ENCODE peak calls at places on chromosomes 1 and 21, in nine cellular contexts. J is endothelial cell, I is NCI-H2029, W is COR-L47, Z is foreskin melanocyte, C is iris pigment epithelial cell, K is HuH-7, Q is occipital lobe, B is cerebellar cortex. M is an unnamed sample.

GRCh38 chr1:97603776-97604175 is 317.1 kb downstream of the DPYD start:
- DNase-seq in J (no peak), I (no peak), W (no peak), Z (peak; percentile 2), C (peak; percentile 65), K (no peak), Q (no peak), B (no peak), M (no peak)

GRCh38 chr1:239719642-239720258 is 333.4 kb downstream of the CHRM3 start:
- DNase-seq in J (peak; percentile 4), I (no peak), W (peak; percentile 13), Z (peak; percentile 91), C (peak; percentile 15), K (no peak), Q (no peak), B (no peak), M (no peak)

GRCh38 chr1:219542828-219543518 is 69.9 kb downstream of the ZC3H11B start:
- DNase-seq in J (no peak), I (no peak), W (no peak), Z (no peak), C (peak; percentile 62), K (no peak), Q (no peak), B (no peak), M (no peak)

GRCh38 chr1:206445116-206445515 is 25.2 kb upstream of the IKBKE start:
- DNase-seq in J (no peak), I (no peak), W (no peak), Z (no peak), C (peak; percentile 20), K (no peak), Q (no peak), B (no peak), M (peak; percentile 80)

GRCh38 chr21:41706678-41707077 is 60.2 kb downstream of the RIPK4 start:
- DNase-seq in J (no peak), I (peak; percentile 79), W (no peak), Z (no peak), C (peak; percentile 50), K (peak; percentile 78), Q (no peak), B (no peak), M (no peak)

GRCh38 chr1:39919545-39919944 is 17.8 kb upstream of the MYCL start:
- DNase-seq in J (peak; percentile 44), I (peak; percentile 100), W (peak; percentile 100), Z (no peak), C (peak; percentile 67), K (peak; percentile 91), Q (no peak), B (peak; percentile 77), M (no peak)

GRCh38 chr1:205456868-205457724 is 1.3 kb upstream of the BLACAT1 start:
- DNase-seq in J (no peak), I (peak; percentile 47), W (peak; percentile 38), Z (no peak), C (no peak), K (no peak), Q (no peak), B (peak; percentile 72), M (no peak)

GRCh38 chr1:47915677-47916353 is 81.4 kb downstream of the TRABD2B start:
- DNase-seq in J (no peak), I (no peak), W (no peak), Z (no peak), C (no peak), K (no peak), Q (no peak), B (no peak), M (no peak)

GRCh38 chr1:243950166-243950565 is 100.1 kb upstream of the AKT3 start:
- DNase-seq in J (no peak), I (no peak), W (no peak), Z (peak; percentile 89), C (peak; percentile 94), K (no peak), Q (no peak), B (no peak), M (no peak)

GRCh38 chr1:223700942-223701637 is 11.2 kb upstream of the CAPN2 start:
- DNase-seq in J (no peak), I (no peak), W (no peak), Z (peak; percentile 98), C (peak; percentile 98), K (no peak), Q (peak; percentile 10), B (peak; percentile 66), M (peak; percentile 46)

GRCh38 chr1:42189931-42190853 is 25.6 kb upstream of the GUCA2A start:
- DNase-seq in J (no peak), I (no peak), W (no peak), Z (no peak), C (peak; percentile 41), K (no peak), Q (no peak), B (no peak), M (no peak)

GRCh38 chr1:20848162-20848561 is 61.1 kb upstream of the HP1BP3 start:
- DNase-seq in J (no peak), I (no peak), W (no peak), Z (no peak), C (peak; percentile 75), K (no peak), Q (no peak), B (no peak), M (no peak)

GRCh38 chr1:68449901-68450300 is at the start of gene RPE65:
- DNase-seq in J (no peak), I (no peak), W (peak; percentile 34), Z (peak; percentile 67), C (no peak), K (no peak), Q (no peak), B (no peak), M (no peak)

GRCh38 chr1:206557636-206558473 is 50.5 kb downstream of the RASSF5 start:
- DNase-seq in J (no peak), I (peak; percentile 77), W (peak; percentile 12), Z (no peak), C (no peak), K (no peak), Q (no peak), B (peak; percentile 33), M (no peak)

GRCh38 chr21:42514883-42515228 is 1.2 kb downstream of the SLC37A1 start:
- DNase-seq in J (no peak), I (no peak), W (no peak), Z (no peak), C (no peak), K (no peak), Q (no peak), B (no peak), M (no peak)

GRCh38 chr21:31180256-31181088 is 142.2 kb upstream of the KRTAP19-8 start:
- DNase-seq in J (no peak), I (peak; percentile 34), W (no peak), Z (peak; percentile 41), C (peak; percentile 50), K (peak; percentile 21), Q (no peak), B (peak; percentile 79), M (no peak)

GRCh38 chr1:2300004-2300771 is 72.1 kb downstream of the SKI start:
- DNase-seq in J (no peak), I (no peak), W (no peak), Z (no peak), C (no peak), K (no peak), Q (no peak), B (no peak), M (no peak)

GRCh38 chr1:109969907-109970306 is 14.7 kb upstream of the AHCYL1 start:
- DNase-seq in J (no peak), I (no peak), W (no peak), Z (no peak), C (no peak), K (no peak), Q (no peak), B (no peak), M (no peak)

GRCh38 chr21:33240404-33240803 is 10.7 kb downstream of the IFNAR2 start:
- DNase-seq in J (no peak), I (no peak), W (no peak), Z (no peak), C (no peak), K (no peak), Q (no peak), B (no peak), M (no peak)

GRCh38 chr1:18198240-18198639 is 90.6 kb downstream of the IGSF21 start:
- DNase-seq in J (no peak), I (no peak), W (no peak), Z (no peak), C (no peak), K (no peak), Q (no peak), B (no peak), M (no peak)

GRCh38 chr1:25804244-25804963 is 4.4 kb downstream of the SELENON start:
- DNase-seq in J (no peak), I (no peak), W (no peak), Z (peak; percentile 61), C (peak; percentile 29), K (no peak), Q (no peak), B (no peak), M (peak; percentile 78)

GRCh38 chr1:34166191-34167090 is 1.4 kb upstream of the CSMD2 start:
- DNase-seq in J (peak; percentile 16), I (no peak), W (no peak), Z (no peak), C (no peak), K (no peak), Q (peak; percentile 67), B (no peak), M (peak; percentile 48)

GRCh38 chr21:27292851-27293638 is 326.2 kb upstream of the ADAMTS5 start:
- DNase-seq in J (no peak), I (no peak), W (no peak), Z (no peak), C (no peak), K (no peak), Q (no peak), B (no peak), M (no peak)

GRCh38 chr1:228697209-228698016 is 37.9 kb upstream of the RHOU start:
- DNase-seq in J (no peak), I (peak; percentile 47), W (peak; percentile 36), Z (no peak), C (peak; percentile 89), K (peak; percentile 45), Q (peak; percentile 1), B (peak; percentile 3), M (peak; percentile 85)

M was measured in psoas muscle.